ENCODE peak calls at places on chromosomes 12 and 14, in four cellular contexts. I is ovary, R is stomach, B is A549. N is an unnamed sample.

GRCh38 chr14:63650336-63650952 is 8.8 kb upstream of the WDR89 start:
- DNase-seq in R (no peak), I (no peak), B (no peak), N (no peak)

GRCh38 chr12:1500095-1500801 is 94.1 kb downstream of the FBXL14 start:
- DNase-seq in I (no peak), R (no peak), B (peak; percentile 79), N (no peak)

GRCh38 chr12:45227668-45228067 is 11.8 kb downstream of the ANO6 start:
- DNase-seq in B (no peak), I (no peak), R (no peak), N (no peak)

GRCh38 chr12:59036973-59037807 is 116.9 kb upstream of the LRIG3 start:
- DNase-seq in B (no peak), I (no peak), R (no peak), N (no peak)

GRCh38 chr12:65656904-65657351 is 167.4 kb upstream of the HMGA2 start:
- DNase-seq in I (no peak), R (no peak), B (peak; percentile 66), N (no peak)

GRCh38 chr12:131279281-131279921 is 325.7 kb downstream of the ADGRD1 start:
- DNase-seq in R (no peak), I (no peak), B (no peak), N (no peak)

GRCh38 chr14:104240426-104241157 is 102.2 kb downstream of the KIF26A start:
- DNase-seq in B (no peak), R (peak; percentile 21), I (no peak), N (no peak)

GRCh38 chr12:52121848-52122838 is 42.6 kb downstream of the SMIM41 start:
- DNase-seq in I (peak; percentile 65), R (peak; percentile 78), B (peak; percentile 67), N (peak; percentile 71)

GRCh38 chr12:117036547-117036946 is 62.7 kb downstream of the TESC start:
- DNase-seq in B (no peak), R (no peak), I (no peak), N (no peak)

GRCh38 chr12:57008113-57008687 is 1.9 kb upstream of the ZBTB39 start:
- DNase-seq in I (no peak), R (no peak), B (peak; percentile 79), N (no peak)
- TF ChIP-seq CTCF in I (no peak), R (peak; percentile 57), B (peak; percentile 72), N (peak; percentile 73)

DNA sequence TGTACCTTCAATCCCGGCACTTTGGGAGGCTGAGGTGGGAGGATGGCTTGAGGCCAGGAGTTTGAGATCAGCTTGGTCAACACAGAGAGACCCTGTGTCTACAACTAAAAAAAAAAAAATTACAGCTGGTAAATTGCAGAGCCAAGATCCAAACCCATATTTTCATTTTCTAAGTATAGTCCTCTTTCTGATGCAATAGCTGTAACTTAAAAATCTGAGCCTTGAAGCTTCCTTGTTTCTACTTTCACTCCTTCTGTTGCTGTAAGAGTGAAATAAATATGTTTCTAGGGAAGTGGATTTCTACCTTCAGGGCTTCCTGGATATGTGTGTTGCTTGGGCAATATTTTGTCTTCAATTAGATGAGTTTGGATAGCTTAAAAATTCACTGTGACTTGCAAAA is 42.0 kb upstream of the PRICKLE1 start:
- DNase-seq in I (no peak), B (no peak), R (no peak), N (no peak)
- TF ChIP-seq CTCF in I (no peak), B (no peak), R (no peak), N (no peak)

GRCh38 chr12:122116707-122117535 is 38.4 kb downstream of the MLXIP start:
- DNase-seq in B (peak; percentile 42), R (peak; percentile 81), I (no peak), N (no peak)
- TF ChIP-seq CTCF in B (peak; percentile 7), R (peak; percentile 13), I (no peak), N (no peak)

DNA sequence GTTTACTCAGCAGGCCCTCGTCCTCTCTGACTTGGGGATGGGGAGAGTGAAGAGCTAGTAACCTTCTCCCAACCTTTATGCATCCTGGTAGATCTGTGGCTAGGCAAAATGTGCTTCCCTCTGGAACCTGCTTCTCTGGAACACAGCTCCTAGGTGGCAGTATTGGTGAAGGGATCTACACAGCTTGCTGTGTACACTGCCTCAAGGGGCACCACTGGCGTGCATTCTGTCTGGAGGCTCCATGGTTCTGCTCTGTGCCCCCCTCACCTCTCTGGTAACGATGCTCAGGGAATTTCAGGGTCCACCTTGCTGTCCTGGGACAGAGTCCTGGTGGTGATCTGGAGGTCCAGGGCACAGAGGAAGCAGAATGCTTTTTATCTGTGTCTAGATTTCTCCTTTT is 43.5 kb upstream of the KCNA5 start:
- DNase-seq in I (no peak), R (no peak), B (peak; percentile 19), N (no peak)
- TF ChIP-seq CTCF in I (no peak), R (no peak), B (no peak), N (no peak)

GRCh38 chr12:80195143-80195726 is 95.9 kb downstream of the OTOGL start:
- DNase-seq in B (peak; percentile 69), I (no peak), R (no peak), N (peak; percentile 35)
- TF ChIP-seq CTCF in B (peak; percentile 54), I (no peak), R (peak; percentile 26), N (peak; percentile 86)

GRCh38 chr14:47044841-47045240 is 393.3 kb upstream of the RPL10L start:
- DNase-seq in B (no peak), R (peak; percentile 27), I (no peak), N (no peak)
- TF ChIP-seq CTCF in B (no peak), R (no peak), I (no peak), N (no peak)

GRCh38 chr14:69323266-69323966 is 63.5 kb downstream of the GALNT16 start:
- DNase-seq in I (no peak), R (no peak), B (no peak), N (no peak)
- TF ChIP-seq CTCF in I (no peak), R (no peak), B (no peak), N (no peak)

N was measured in neural crest cell.